ENCODE peak calls at places on chromosome 2, in six cellular contexts. V, M, P, L, K and Z are unnamed samples.
A peak's percentile ranks its signal among the peaks of the same experiment; 100 is the strongest.

GRCh38 chr2:103151046-103151445 is 389.2 kb downstream of the TMEM182 start:
- DNase-seq in V (no peak), M (no peak), P (no peak), L (no peak), K (no peak), Z (no peak)

GRCh38 chr2:235347691-235348090 is 146.2 kb upstream of the AGAP1 start:
- DNase-seq in V (no peak), M (no peak), P (peak; percentile 85), L (no peak), K (no peak), Z (no peak)

GRCh38 chr2:233108611-233109490 is 48.7 kb downstream of the INPP5D start:
- DNase-seq in V (no peak), M (no peak), P (no peak), L (no peak), K (no peak), Z (no peak)

GRCh38 chr2:27194538-27195354 is 17.1 kb upstream of the ATRAID start:
- DNase-seq in V (no peak), M (no peak), P (no peak), L (no peak), K (no peak), Z (no peak)

GRCh38 chr2:88692187-88692586 is 714 bp downstream of the RPIA start:
- DNase-seq in V (peak; percentile 72), M (peak; percentile 53), P (peak; percentile 7), L (no peak), K (peak; percentile 47), Z (peak; percentile 41)

GRCh38 chr2:224101820-224102630 is 62.9 kb upstream of the SERPINE2 start:
- DNase-seq in V (no peak), M (no peak), P (peak; percentile 98), L (no peak), K (no peak), Z (no peak)

GRCh38 chr2:30963184-30963583 is 155.9 kb upstream of the CAPN13 start:
- DNase-seq in V (no peak), M (no peak), P (no peak), L (no peak), K (no peak), Z (no peak)

GRCh38 chr2:112996635-112997034 is 8.6 kb upstream of the IL36A start:
- DNase-seq in V (no peak), M (peak; percentile 0), P (no peak), L (no peak), K (peak; percentile 16), Z (no peak)

GRCh38 chr2:86017901-86018896 is 87.5 kb downstream of the POLR1A start:
- DNase-seq in V (peak; percentile 81), M (no peak), P (peak; percentile 47), L (no peak), K (peak; percentile 24), Z (no peak)

GRCh38 chr2:75465317-75465998 is 95.3 kb downstream of the EVA1A start:
- DNase-seq in V (no peak), M (no peak), P (peak; percentile 55), L (no peak), K (no peak), Z (no peak)

GRCh38 chr2:75466708-75467311 is 93.9 kb downstream of the EVA1A start:
- DNase-seq in V (no peak), M (peak; percentile 86), P (peak; percentile 15), L (no peak), K (peak; percentile 9), Z (peak; percentile 58)

GRCh38 chr2:75462714-75463113 is 98.0 kb downstream of the EVA1A start:
- DNase-seq in V (no peak), M (no peak), P (no peak), L (no peak), K (no peak), Z (no peak)

GRCh38 chr2:75460630-75461029 is 100.1 kb downstream of the EVA1A start:
- DNase-seq in V (no peak), M (no peak), P (no peak), L (no peak), K (no peak), Z (no peak)

GRCh38 chr2:75464348-75464946 is 96.3 kb downstream of the EVA1A start:
- DNase-seq in V (no peak), M (no peak), P (peak; percentile 52), L (no peak), K (no peak), Z (no peak)
- TF ChIP-seq CTCF in V (peak; percentile 59), M (peak; percentile 89), P (peak; percentile 86), L (peak; percentile 68), K (peak; percentile 37), Z (peak; percentile 72)

GRCh38 chr2:66577331-66578041 is 142.6 kb downstream of the MEIS1 start:
- DNase-seq in V (no peak), M (peak; percentile 85), P (peak; percentile 56), L (no peak), K (no peak), Z (no peak)
- H3K4me3 ChIP-seq in V (peak overlapping the region; percentile 55), M (peak overlapping the region; percentile 61), P (peak overlapping the region; percentile 39), L (peak overlapping the region; percentile 55), K (peak overlapping the region; percentile 34), Z (peak overlapping the region; percentile 42)

GRCh38 chr2:136116813-136117390 is 1.0 kb downstream of the CXCR4 start:
- DNase-seq in V (peak; percentile 80), M (peak; percentile 41), P (no peak), L (no peak), K (peak; percentile 44), Z (peak; percentile 29)

GRCh38 chr2:136113767-136114070 is 4.2 kb downstream of the CXCR4 start:
- DNase-seq in V (no peak), M (no peak), P (no peak), L (no peak), K (no peak), Z (no peak)

GRCh38 chr2:136114392-136114791 is 3.6 kb downstream of the CXCR4 start:
- DNase-seq in V (no peak), M (no peak), P (no peak), L (no peak), K (no peak), Z (no peak)

GRCh38 chr2:136116111-136116812 is 1.7 kb downstream of the CXCR4 start:
- DNase-seq in V (peak; percentile 88), M (peak; percentile 69), P (no peak), L (no peak), K (peak; percentile 60), Z (no peak)

GRCh38 chr2:136115183-136115751 is 2.7 kb downstream of the CXCR4 start:
- DNase-seq in V (no peak), M (no peak), P (no peak), L (no peak), K (no peak), Z (no peak)
- H3K27me3 ChIP-seq in V (peaks cover 38% of the 10 kb centered on the region), M (peaks cover 53% of the 10 kb centered on the region), P (peaks cover 49% of the 10 kb centered on the region), L (peaks cover 61% of the 10 kb centered on the region), K (peaks cover 71% of the 10 kb centered on the region), Z (peaks cover 7% of the 10 kb centered on the region)

GRCh38 chr2:57372237-57372962 is 674.2 kb upstream of the VRK2 start:
- DNase-seq in V (no peak), M (no peak), P (no peak), L (no peak), K (no peak), Z (no peak)

GRCh38 chr2:57373530-57373929 is 673.1 kb upstream of the VRK2 start:
- DNase-seq in V (no peak), M (no peak), P (peak; percentile 35), L (no peak), K (no peak), Z (no peak)

GRCh38 chr2:57371186-57371585 is 675.4 kb upstream of the VRK2 start:
- DNase-seq in V (no peak), M (no peak), P (no peak), L (no peak), K (no peak), Z (no peak)

DNA sequence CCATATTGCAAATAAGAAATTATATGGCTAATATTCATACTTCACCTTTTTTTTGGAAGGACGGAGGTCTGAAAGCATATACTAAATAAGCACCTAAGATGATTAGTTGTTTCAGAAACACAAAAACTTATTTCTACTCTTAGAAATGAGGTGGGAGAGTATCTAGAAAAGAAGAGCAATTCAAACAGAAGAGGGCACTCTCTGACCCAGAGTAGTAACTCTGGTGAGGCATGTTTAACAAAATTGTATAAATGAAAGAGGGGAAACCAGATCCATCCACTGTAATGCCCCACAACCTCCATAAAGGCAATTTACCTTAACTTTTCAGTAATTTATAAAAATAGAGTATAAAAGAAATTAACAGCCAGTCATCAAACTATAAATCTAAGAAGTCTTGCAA is 669.6 kb upstream of the VRK2 start:
- DNase-seq in V (no peak), M (peak; percentile 54), P (no peak), L (no peak), K (no peak), Z (no peak)
- TF ChIP-seq CTCF in V (peak; percentile 10), M (peak; percentile 62), P (peak; percentile 10), L (no peak), K (no peak), Z (peak; percentile 30)

GRCh38 chr2:237627463-237628321 is at the start of gene LRRFIP1:
- DNase-seq in V (peak; percentile 80), M (peak; percentile 62), P (no peak), L (no peak), K (peak; percentile 20), Z (peak; percentile 68)
- H3K4me3 ChIP-seq in V (peak within 1 kb of the TSS; percentile 60), M (peak within 1 kb of the TSS; percentile 72), P (peak within 1 kb of the TSS; percentile 90), L (peak within 1 kb of the TSS; percentile 71), K (peak within 1 kb of the TSS; percentile 68), Z (peak within 1 kb of the TSS; percentile 35)

GRCh38 chr2:68832161-68832869 is 38.9 kb downstream of the BMP10 start:
- DNase-seq in V (peak; percentile 77), M (no peak), P (peak; percentile 78), L (no peak), K (peak; percentile 56), Z (no peak)
- H3K27me3 ChIP-seq in V (no peaks in the 10 kb centered on the region), M (no peaks in the 10 kb centered on the region), P (no peaks in the 10 kb centered on the region), L (no peaks in the 10 kb centered on the region), K (no peaks in the 10 kb centered on the region), Z (no peaks in the 10 kb centered on the region)